ENCODE peak calls at places on chromosomes 5 and 9, in ten cellular contexts. F is pancreas, Y is prostate gland, V is HCT116, S is breast epithelium, G is PC-3, Q is lower lobe of right lung, I is GM12878, K is astrocyte, U is upper lobe of right lung. Z is an unnamed sample. For H3K9me3, the result is how much of the 10 kb centered on the place peaks cover.

GRCh38 chr9:80797427-80797825 is 891.9 kb downstream of the TLE1 start:
- DNase-seq in Q (no peak), S (no peak), F (no peak), I (no peak), U (no peak), G (no peak), K (no peak), Y (no peak), V (no peak), Z (no peak)

GRCh38 chr5:172443441-172444109 is 10.8 kb downstream of the SH3PXD2B start:
- DNase-seq in Q (peak), V (peak), G (peak), F (peak), S (peak), I (no peak), Y (peak), K (peak), U (no peak), Z (no peak)

GRCh38 chr5:33711094-33711670 is 180.6 kb downstream of the ADAMTS12 start:
- DNase-seq in K (no peak), F (no peak), Y (no peak), G (no peak), Q (no peak), I (no peak), U (no peak), S (no peak), V (no peak), Z (no peak)

GRCh38 chr9:127067603-127068220 is 54.7 kb downstream of the ANGPTL2 start:
- DNase-seq in U (no peak), G (peak), Q (no peak), K (no peak), F (no peak), V (peak), S (no peak), I (no peak), Y (no peak), Z (no peak)

GRCh38 chr9:4489919-4490704 is at the start of gene SLC1A1:
- DNase-seq in K (peak), Y (peak), U (peak), F (peak), G (peak), S (peak), V (peak), Q (peak), I (peak), Z (no peak)

GRCh38 chr5:172102251-172102870 is 85.7 kb downstream of the STK10 start:
- DNase-seq in K (no peak), V (no peak), G (no peak), I (no peak), S (no peak), F (peak), Y (no peak), Q (no peak), U (no peak), Z (no peak)

GRCh38 chr9:129278391-129279237 is 100.6 kb upstream of the IER5L start:
- DNase-seq in F (peak), K (peak), S (peak), V (peak), U (peak), I (no peak), G (peak), Q (peak), Y (peak), Z (no peak)

GRCh38 chr9:34568783-34569182 is 20.7 kb downstream of the CNTFR start:
- DNase-seq in S (no peak), V (no peak), Q (no peak), K (no peak), U (no peak), Y (no peak), I (no peak), F (no peak), G (no peak), Z (no peak)

GRCh38 chr5:153520952-153521351 is 30.5 kb downstream of the GRIA1 start:
- DNase-seq in G (no peak), U (no peak), V (no peak), K (peak), Q (no peak), Y (no peak), F (no peak), S (no peak), I (no peak), Z (no peak)

GRCh38 chr5:71587709-71588532 is 781 bp downstream of the MCCC2 start:
- DNase-seq in S (no peak), K (no peak), F (no peak), Y (no peak), G (peak), I (no peak), Q (no peak), V (no peak), U (no peak), Z (no peak)

GRCh38 chr9:91082709-91083108 is 279.0 kb downstream of the AUH start:
- DNase-seq in Y (no peak), K (no peak), I (no peak), U (no peak), S (no peak), V (no peak), Q (no peak), F (no peak), G (no peak), Z (no peak)

GRCh38 chr5:170339780-170340167 is 42.2 kb upstream of the LCP2 start:
- DNase-seq in Q (no peak), Y (no peak), U (no peak), I (no peak), F (no peak), V (no peak), S (no peak), K (no peak), G (no peak), Z (no peak)

GRCh38 chr5:175337680-175338079 is 106.3 kb downstream of the DRD1 start:
- DNase-seq in K (no peak), G (no peak), I (no peak), S (no peak), V (no peak), F (no peak), Q (no peak), U (no peak), Y (no peak), Z (no peak)
- TF ChIP-seq CTCF in K (no peak), G (no peak), I (no peak), S (no peak), V (no peak), F (no peak), Q (no peak), U (no peak), Y (no peak), Z (no peak)

GRCh38 chr9:108844856-108845255 is 10.9 kb downstream of the ACTL7B start:
- DNase-seq in Q (no peak), V (no peak), Y (no peak), F (no peak), S (no peak), G (no peak), U (no peak), I (no peak), K (no peak), Z (no peak)

GRCh38 chr9:108838017-108838416 is 17.8 kb downstream of the ACTL7B start:
- DNase-seq in S (no peak), I (no peak), Q (no peak), K (no peak), G (peak), Y (no peak), U (no peak), F (no peak), V (no peak), Z (no peak)

GRCh38 chr9:108837530-108837929 is 18.3 kb downstream of the ACTL7B start:
- DNase-seq in F (no peak), Y (no peak), S (no peak), G (peak), K (no peak), Q (no peak), U (no peak), I (no peak), V (no peak), Z (no peak)

GRCh38 chr9:108844391-108844790 is 11.4 kb downstream of the ACTL7B start:
- DNase-seq in Y (no peak), F (no peak), S (no peak), V (no peak), Q (no peak), G (no peak), I (no peak), U (no peak), K (no peak), Z (no peak)

DNA sequence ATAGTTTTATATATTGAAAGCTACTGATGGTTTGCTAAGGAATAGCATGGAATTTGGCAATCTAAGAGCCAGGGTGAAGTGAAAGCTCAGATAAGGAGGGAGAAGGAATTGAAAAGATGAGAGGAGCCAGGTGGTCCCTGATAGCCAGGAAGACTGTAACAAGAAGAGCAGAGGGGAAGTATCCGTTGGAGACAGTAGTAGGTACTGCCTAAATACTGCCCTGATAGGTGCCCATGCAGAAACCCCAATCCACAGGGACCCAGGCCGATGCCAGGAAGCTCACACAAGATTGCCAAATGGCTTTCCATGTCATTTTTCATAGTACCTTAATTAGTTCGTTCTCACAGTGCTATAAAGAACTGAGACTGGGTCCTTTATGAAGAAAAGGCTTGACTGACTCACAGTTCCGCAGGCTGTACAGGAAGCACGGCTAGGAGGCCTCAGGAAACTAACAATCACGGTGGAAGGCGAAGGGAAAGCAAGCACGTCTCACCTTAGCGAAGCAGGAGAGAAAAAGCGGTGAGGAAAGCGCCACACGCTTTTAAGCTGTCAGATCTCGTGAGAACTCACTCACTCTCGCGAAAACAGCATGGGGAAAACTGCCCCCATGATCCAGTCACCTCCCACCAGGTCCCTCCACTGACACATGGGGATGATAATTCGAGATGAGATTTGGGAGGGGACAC is 13.0 kb downstream of the ACTL7B start:
- DNase-seq in U (no peak), I (no peak), G (no peak), V (no peak), K (no peak), S (no peak), Q (no peak), Y (no peak), F (no peak), Z (no peak)
- H3K4me3 ChIP-seq in U (no peak), I (no peak), G (no peak), V (no peak), K (no peak), S (no peak), Q (no peak), Y (no peak), F (no peak), Z (no peak)

DNA sequence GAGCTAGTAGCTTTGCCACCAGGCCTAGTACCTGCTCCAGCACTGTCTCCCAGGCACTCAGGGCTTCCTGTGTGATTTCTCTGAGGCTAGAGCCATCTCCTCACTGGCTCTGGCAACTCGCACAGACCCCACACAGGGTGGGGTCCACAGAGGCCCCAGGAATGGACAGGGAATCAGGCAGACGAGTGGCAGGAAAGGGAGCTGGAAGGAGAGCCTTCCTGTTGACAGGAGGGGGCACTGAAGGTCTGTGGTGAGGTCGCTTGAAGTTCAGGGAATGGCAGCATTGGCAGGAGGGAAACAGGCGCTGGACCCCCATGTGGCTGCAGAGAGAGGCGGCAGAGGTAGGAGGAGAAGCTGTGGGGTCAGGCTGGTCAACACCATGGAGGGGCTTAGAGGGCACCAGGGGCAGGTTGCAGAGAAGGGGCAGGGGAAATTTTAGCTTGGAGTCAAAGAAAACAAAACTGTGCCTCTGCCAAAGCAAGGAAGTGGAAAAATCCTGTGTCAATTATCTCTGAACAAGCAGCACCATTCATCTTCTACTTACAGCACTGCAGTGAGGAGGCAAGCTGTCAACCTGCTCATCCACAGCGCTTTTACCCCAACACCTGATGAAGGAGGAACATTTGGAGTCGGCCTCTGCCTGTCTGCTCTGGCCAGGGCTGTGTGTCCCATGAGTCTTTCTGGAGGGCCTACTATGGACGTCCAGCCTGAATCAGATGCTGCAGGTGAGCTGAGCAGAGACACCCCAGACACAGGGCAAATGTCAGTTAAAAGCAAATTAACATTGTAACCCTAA is 270.2 kb downstream of the FSTL4 start:
- DNase-seq in Y (no peak), U (peak), S (no peak), G (no peak), I (no peak), Q (no peak), V (no peak), F (no peak), K (no peak), Z (no peak)
- H3K9me3 ChIP-seq in Y (under half), U (under half), S (under half), G (under half), I (under half), Q (under half), V (under half), F (under half), K (under half), Z (under half)

GRCh38 chr5:157827429-157827828 is 31.5 kb downstream of the CLINT1 start:
- DNase-seq in K (peak), I (no peak), Q (no peak), F (no peak), S (no peak), G (no peak), Y (no peak), U (no peak), V (no peak), Z (no peak)
- TF ChIP-seq CTCF in K (no peak), I (no peak), Q (no peak), F (no peak), S (no peak), G (no peak), Y (no peak), U (no peak), V (no peak), Z (no peak)

DNA sequence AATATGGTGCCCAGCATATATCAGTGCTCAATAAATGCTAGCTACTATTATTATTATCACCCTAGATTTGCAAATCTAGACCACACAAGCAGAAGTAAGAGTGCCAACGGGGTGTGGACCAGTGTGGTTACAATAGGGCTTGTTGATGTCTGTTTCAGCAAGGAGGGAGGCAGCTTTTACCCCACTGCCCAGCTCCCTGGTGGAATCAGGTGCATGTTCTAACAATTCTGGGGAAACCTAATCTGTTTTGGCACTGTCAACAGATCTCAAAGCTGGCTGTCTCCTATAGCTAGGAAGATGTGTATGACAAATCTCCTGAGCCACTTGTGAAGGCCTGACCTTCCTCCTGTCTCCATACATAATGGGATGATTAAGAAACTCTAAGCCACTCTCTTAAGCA is 5.7 kb downstream of the TGFBI start:
- DNase-seq in V (no peak), U (no peak), S (no peak), G (no peak), F (no peak), Y (no peak), I (no peak), Q (no peak), K (no peak), Z (no peak)
- H3K4me3 ChIP-seq in V (no peak), U (no peak), S (no peak), G (no peak), F (no peak), Y (no peak), I (no peak), Q (no peak), K (no peak), Z (no peak)

Z was measured in esophagus squamous epithelium.